ENCODE peak calls at places on chromosomes 1 and 21, in eight cellular contexts. One of them, this sample, is unnamed. For H3K4me1, the result is how much of the 10 kb centered on the place peaks cover.

GRCh38 chr1:93620841-93621210 is 60.8 kb downstream of the BCAR3 start:
- DNase-seq in SK-N-SH: no peak
- DNase-seq in stomach: peak
- DNase-seq in A549: no peak
- DNase-seq in esophagus muscularis mucosa: no peak
- DNase-seq in H1: no peak
- DNase-seq in ovary: no peak
- DNase-seq in transverse colon: peak
- DNase-seq in this sample: no peak

GRCh38 chr21:26795398-26795790 is 49.8 kb downstream of the ADAMTS1 start:
- DNase-seq in SK-N-SH: no peak
- DNase-seq in stomach: no peak
- DNase-seq in A549: no peak
- DNase-seq in esophagus muscularis mucosa: no peak
- DNase-seq in H1: no peak
- DNase-seq in ovary: no peak
- DNase-seq in transverse colon: no peak
- DNase-seq in this sample: no peak

GRCh38 chr21:43803558-43804300 is 14.4 kb downstream of the RRP1 start:
- DNase-seq in SK-N-SH: no peak
- DNase-seq in stomach: no peak
- DNase-seq in A549: no peak
- DNase-seq in esophagus muscularis mucosa: no peak
- DNase-seq in H1: no peak
- DNase-seq in ovary: no peak
- DNase-seq in transverse colon: no peak
- DNase-seq in this sample: no peak

GRCh38 chr1:205588691-205589445 is 42.9 kb downstream of the ELK4 start:
- DNase-seq in SK-N-SH: no peak
- DNase-seq in stomach: no peak
- DNase-seq in A549: no peak
- DNase-seq in esophagus muscularis mucosa: no peak
- DNase-seq in H1: peak
- DNase-seq in ovary: no peak
- DNase-seq in transverse colon: peak
- DNase-seq in this sample: peak

GRCh38 chr1:231001892-231002291 is 23.0 kb downstream of the ARV1 start:
- DNase-seq in SK-N-SH: no peak
- DNase-seq in stomach: no peak
- DNase-seq in A549: no peak
- DNase-seq in esophagus muscularis mucosa: no peak
- DNase-seq in H1: no peak
- DNase-seq in ovary: no peak
- DNase-seq in transverse colon: no peak
- DNase-seq in this sample: no peak

GRCh38 chr1:95733031-95733430 is 499.0 kb downstream of the RWDD3 start:
- DNase-seq in SK-N-SH: no peak
- DNase-seq in stomach: no peak
- DNase-seq in A549: no peak
- DNase-seq in esophagus muscularis mucosa: no peak
- DNase-seq in H1: no peak
- DNase-seq in ovary: no peak
- DNase-seq in transverse colon: no peak
- DNase-seq in this sample: no peak

GRCh38 chr1:158509471-158510161 is 37.6 kb downstream of the OR10R2 start:
- DNase-seq in SK-N-SH: no peak
- DNase-seq in stomach: no peak
- DNase-seq in A549: no peak
- DNase-seq in esophagus muscularis mucosa: no peak
- DNase-seq in H1: no peak
- DNase-seq in ovary: no peak
- DNase-seq in transverse colon: no peak
- DNase-seq in this sample: no peak

GRCh38 chr1:183896466-183897026 is 91.6 kb downstream of the RGL1 start:
- DNase-seq in SK-N-SH: no peak
- DNase-seq in stomach: no peak
- DNase-seq in A549: no peak
- DNase-seq in esophagus muscularis mucosa: peak
- DNase-seq in H1: no peak
- DNase-seq in ovary: no peak
- DNase-seq in transverse colon: no peak
- DNase-seq in this sample: no peak

GRCh38 chr1:151137789-151138188 is 8.6 kb downstream of the SEMA6C start:
- DNase-seq in SK-N-SH: no peak
- DNase-seq in stomach: no peak
- DNase-seq in A549: no peak
- DNase-seq in esophagus muscularis mucosa: no peak
- DNase-seq in H1: no peak
- DNase-seq in ovary: no peak
- DNase-seq in transverse colon: no peak
- DNase-seq in this sample: no peak

GRCh38 chr21:45404726-45405270 is at the start of gene COL18A1:
- DNase-seq in SK-N-SH: peak
- DNase-seq in stomach: peak
- DNase-seq in A549: peak
- DNase-seq in esophagus muscularis mucosa: no peak
- DNase-seq in H1: no peak
- DNase-seq in ovary: peak
- DNase-seq in transverse colon: peak
- DNase-seq in this sample: no peak

GRCh38 chr1:116390195-116390594 is 17.2 kb downstream of the ATP1A1 start:
- DNase-seq in SK-N-SH: no peak
- DNase-seq in stomach: no peak
- DNase-seq in A549: no peak
- DNase-seq in esophagus muscularis mucosa: no peak
- DNase-seq in H1: no peak
- DNase-seq in ovary: no peak
- DNase-seq in transverse colon: no peak
- DNase-seq in this sample: no peak

GRCh38 chr1:11488966-11489625 is 10.1 kb downstream of the DISP3 start:
- DNase-seq in SK-N-SH: no peak
- DNase-seq in stomach: no peak
- DNase-seq in A549: no peak
- DNase-seq in esophagus muscularis mucosa: no peak
- DNase-seq in H1: no peak
- DNase-seq in ovary: no peak
- DNase-seq in transverse colon: no peak
- DNase-seq in this sample: no peak

GRCh38 chr1:226779536-226779935 is 40.5 kb upstream of the ITPKB start:
- DNase-seq in SK-N-SH: no peak
- DNase-seq in stomach: no peak
- DNase-seq in A549: no peak
- DNase-seq in esophagus muscularis mucosa: no peak
- DNase-seq in H1: no peak
- DNase-seq in ovary: no peak
- DNase-seq in transverse colon: peak
- DNase-seq in this sample: no peak

GRCh38 chr1:113660053-113660452 is 99.2 kb downstream of the PHTF1 start:
- DNase-seq in SK-N-SH: peak
- DNase-seq in stomach: no peak
- DNase-seq in A549: no peak
- DNase-seq in esophagus muscularis mucosa: no peak
- DNase-seq in H1: no peak
- DNase-seq in ovary: no peak
- DNase-seq in transverse colon: no peak
- DNase-seq in this sample: no peak
- H3K4me1 ChIP-seq in SK-N-SH: under half
- H3K4me1 ChIP-seq in stomach: under half
- H3K4me1 ChIP-seq in A549: under half
- H3K4me1 ChIP-seq in esophagus muscularis mucosa: under half
- H3K4me1 ChIP-seq in H1: under half
- H3K4me1 ChIP-seq in ovary: under half
- H3K4me1 ChIP-seq in transverse colon: under half
- H3K4me1 ChIP-seq in this sample: under half

DNA sequence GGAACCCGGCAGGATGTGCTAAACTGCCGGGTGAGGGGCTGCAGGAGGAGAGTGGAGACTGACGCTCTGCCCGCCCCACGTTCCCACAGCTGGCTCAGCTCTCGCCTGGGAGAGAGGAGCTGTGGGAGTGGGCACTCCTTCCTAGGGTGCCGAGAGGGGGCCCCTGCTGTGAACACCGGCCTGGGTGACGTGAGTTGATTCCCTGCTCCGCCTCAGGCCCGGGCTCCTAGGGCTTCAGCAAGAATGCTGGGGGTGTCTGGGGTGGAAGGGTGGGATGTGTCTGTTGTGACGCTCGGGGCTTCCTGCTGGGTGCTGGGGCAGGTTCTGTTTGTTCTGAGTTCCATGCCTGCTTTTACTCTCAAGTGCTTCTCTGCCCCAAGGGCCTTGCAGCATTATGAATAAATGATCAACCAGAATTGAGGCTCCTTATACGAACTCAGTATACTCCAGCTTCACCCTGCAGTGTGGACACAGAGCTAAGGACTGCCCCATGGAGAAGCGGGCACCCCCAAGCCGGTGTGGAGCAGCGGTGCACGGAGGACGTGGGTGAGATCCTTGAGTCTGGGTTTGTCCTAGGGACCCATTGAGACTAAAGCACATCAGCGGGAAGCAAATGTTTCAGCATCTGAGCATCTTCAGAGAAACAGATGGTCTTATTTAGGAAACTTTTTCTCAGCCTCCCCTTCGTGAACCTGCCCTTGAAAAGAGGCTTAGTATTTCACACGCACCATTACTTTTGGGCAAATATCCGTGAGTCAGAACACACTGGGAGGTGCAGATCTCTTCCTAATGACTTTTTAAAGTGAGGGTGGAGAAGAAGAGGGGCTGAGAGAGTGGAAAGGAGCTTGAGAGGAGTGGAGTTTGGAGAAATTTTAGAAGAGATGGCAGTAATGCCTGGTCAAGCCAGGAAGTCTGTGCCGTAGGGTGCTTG is 41.7 kb downstream of the SYT6 start:
- DNase-seq in SK-N-SH: no peak
- DNase-seq in stomach: no peak
- DNase-seq in A549: peak
- DNase-seq in esophagus muscularis mucosa: no peak
- DNase-seq in H1: no peak
- DNase-seq in ovary: no peak
- DNase-seq in transverse colon: no peak
- DNase-seq in this sample: no peak
- TF ChIP-seq EP300 in SK-N-SH: no peak
- TF ChIP-seq EP300 in stomach: no peak
- TF ChIP-seq EP300 in A549: no peak
- TF ChIP-seq EP300 in esophagus muscularis mucosa: no peak
- TF ChIP-seq EP300 in H1: no peak
- TF ChIP-seq EP300 in ovary: no peak
- TF ChIP-seq EP300 in transverse colon: no peak
- TF ChIP-seq EP300 in this sample: no peak

GRCh38 chr1:180920702-180921101 is 8.0 kb downstream of the KIAA1614 start:
- DNase-seq in SK-N-SH: no peak
- DNase-seq in stomach: no peak
- DNase-seq in A549: no peak
- DNase-seq in esophagus muscularis mucosa: no peak
- DNase-seq in H1: no peak
- DNase-seq in ovary: no peak
- DNase-seq in transverse colon: no peak
- DNase-seq in this sample: no peak
- TF ChIP-seq CTCF in SK-N-SH: peak
- TF ChIP-seq CTCF in stomach: no peak
- TF ChIP-seq CTCF in A549: peak
- TF ChIP-seq CTCF in esophagus muscularis mucosa: peak
- TF ChIP-seq CTCF in H1: peak
- TF ChIP-seq CTCF in ovary: no peak
- TF ChIP-seq CTCF in transverse colon: no peak
- TF ChIP-seq CTCF in this sample: no peak

GRCh38 chr1:71521655-71522264 is 440.9 kb upstream of the ZRANB2 start:
- DNase-seq in SK-N-SH: peak
- DNase-seq in stomach: peak
- DNase-seq in A549: no peak
- DNase-seq in esophagus muscularis mucosa: no peak
- DNase-seq in H1: no peak
- DNase-seq in ovary: peak
- DNase-seq in transverse colon: peak
- DNase-seq in this sample: no peak
- H3K4me1 ChIP-seq in SK-N-SH: under half
- H3K4me1 ChIP-seq in stomach: under half
- H3K4me1 ChIP-seq in A549: under half
- H3K4me1 ChIP-seq in esophagus muscularis mucosa: under half
- H3K4me1 ChIP-seq in H1: under half
- H3K4me1 ChIP-seq in ovary: under half
- H3K4me1 ChIP-seq in transverse colon: under half
- H3K4me1 ChIP-seq in this sample: under half